ENCODE peak calls at places on chromosomes 13 and 19, in five cellular contexts. V is cardiac muscle cell, S is tibial artery, F is right atrium auricular region, I is lung. D is an unnamed sample.
A peak's percentile ranks its signal among the peaks of the same experiment; 100 is the strongest.

GRCh38 chr13:63435668-63436275 is 2020.1 kb upstream of the PCDH20 start:
- DNase-seq in V (peak; percentile 97), S (no peak), F (no peak), I (no peak), D (no peak)

GRCh38 chr13:51832471-51833152 is 12.4 kb downstream of the TMEM272 start:
- DNase-seq in V (peak; percentile 63), S (no peak), F (peak; percentile 59), I (no peak), D (no peak)

GRCh38 chr19:18414504-18415176 is 4.6 kb upstream of the SSBP4 start:
- DNase-seq in V (peak; percentile 46), S (peak; percentile 72), F (no peak), I (no peak), D (no peak)

GRCh38 chr19:35872180-35872579 is 3.8 kb downstream of the APLP1 start:
- DNase-seq in V (no peak), S (no peak), F (no peak), I (no peak), D (no peak)

GRCh38 chr19:590396-590745 is 690 bp downstream of the HCN2 start:
- DNase-seq in V (peak; percentile 56), S (no peak), F (no peak), I (no peak), D (no peak)

GRCh38 chr13:104592127-104592526 is 1525.9 kb upstream of the SLC10A2 start:
- DNase-seq in V (peak; percentile 48), S (no peak), F (no peak), I (no peak), D (no peak)

GRCh38 chr19:31356587-31357314 is 7.5 kb upstream of the TSHZ3 start:
- DNase-seq in V (no peak), S (no peak), F (no peak), I (no peak), D (no peak)

GRCh38 chr19:17560205-17560595 is 4.8 kb downstream of the COLGALT1 start:
- DNase-seq in V (peak; percentile 99), S (no peak), F (peak; percentile 81), I (peak; percentile 50), D (no peak)

GRCh38 chr19:11223208-11223607 is 16.2 kb upstream of the ANGPTL8 start:
- DNase-seq in V (no peak), S (no peak), F (no peak), I (no peak), D (no peak)

GRCh38 chr13:89554801-89555200 is 1792.7 kb upstream of the MIR17HG start:
- DNase-seq in V (no peak), S (no peak), F (no peak), I (no peak), D (no peak)

GRCh38 chr13:102651392-102651791 is 43.5 kb downstream of the METTL21C start:
- DNase-seq in V (peak; percentile 21), S (no peak), F (no peak), I (no peak), D (no peak)

GRCh38 chr19:3743486-3743885 is 18.0 kb downstream of the APBA3 start:
- DNase-seq in V (peak; percentile 21), S (no peak), F (no peak), I (no peak), D (no peak)

GRCh38 chr13:46613409-46614049 is 60.6 kb downstream of the LRCH1 start:
- DNase-seq in V (no peak), S (no peak), F (no peak), I (no peak), D (no peak)

GRCh38 chr13:75787249-75787940 is 151.3 kb downstream of the LMO7 start:
- DNase-seq in V (peak; percentile 50), S (no peak), F (no peak), I (no peak), D (no peak)
- H3K4me3 ChIP-seq in V (no peak overlapping the region), S (no peak overlapping the region), F (peak overlapping the region; percentile 2), I (no peak overlapping the region), D (no peak overlapping the region)

GRCh38 chr13:22761709-22762108 is 419.1 kb upstream of the SGCG start:
- DNase-seq in V (no peak), S (no peak), F (no peak), I (no peak), D (no peak)

GRCh38 chr13:22758245-22758644 is 422.5 kb upstream of the SGCG start:
- DNase-seq in V (no peak), S (no peak), F (no peak), I (no peak), D (no peak)

DNA sequence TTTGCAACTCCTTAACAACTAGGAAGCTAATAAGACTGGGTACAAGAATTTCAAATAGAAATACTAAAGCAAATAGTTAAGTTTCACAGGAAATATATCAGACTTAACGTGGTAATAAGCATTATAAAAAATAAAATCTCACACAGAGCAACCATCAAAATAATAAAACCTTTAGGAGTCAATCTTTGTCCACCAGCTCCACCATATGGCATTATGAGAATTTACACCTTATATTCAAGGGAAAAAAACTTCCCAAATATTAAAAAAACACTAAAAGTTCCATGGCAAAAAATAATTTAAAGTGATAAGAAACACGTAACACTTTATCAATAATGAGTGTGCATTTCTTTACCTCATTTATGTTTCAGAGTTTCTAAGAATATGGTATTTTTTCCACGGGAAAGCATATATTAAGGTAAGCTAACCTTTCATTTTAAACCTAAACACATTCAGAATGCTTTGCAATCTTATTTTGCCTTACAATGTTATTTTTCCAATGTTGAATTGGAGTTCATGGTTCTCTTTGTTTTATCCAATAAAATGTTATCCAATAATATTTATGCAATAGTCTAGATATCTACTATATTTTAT is 423.2 kb upstream of the SGCG start:
- DNase-seq in V (peak; percentile 28), S (no peak), F (no peak), I (no peak), D (no peak)
- TF ChIP-seq CTCF in V (peak; percentile 39), S (peak; percentile 39), F (peak; percentile 30), I (peak; percentile 2), D (peak; percentile 53)

GRCh38 chr13:113231306-113232207 is 22.1 kb downstream of the CUL4A start:
- DNase-seq in V (no peak), S (no peak), F (no peak), I (no peak), D (no peak)

GRCh38 chr13:113225515-113225914 is 16.1 kb downstream of the CUL4A start:
- DNase-seq in V (no peak), S (no peak), F (no peak), I (no peak), D (no peak)

GRCh38 chr13:113229791-113230190 is 20.4 kb downstream of the CUL4A start:
- DNase-seq in V (no peak), S (no peak), F (no peak), I (no peak), D (no peak)

GRCh38 chr13:113224486-113224885 is 15.1 kb downstream of the CUL4A start:
- DNase-seq in V (no peak), S (no peak), F (no peak), I (no peak), D (no peak)

DNA sequence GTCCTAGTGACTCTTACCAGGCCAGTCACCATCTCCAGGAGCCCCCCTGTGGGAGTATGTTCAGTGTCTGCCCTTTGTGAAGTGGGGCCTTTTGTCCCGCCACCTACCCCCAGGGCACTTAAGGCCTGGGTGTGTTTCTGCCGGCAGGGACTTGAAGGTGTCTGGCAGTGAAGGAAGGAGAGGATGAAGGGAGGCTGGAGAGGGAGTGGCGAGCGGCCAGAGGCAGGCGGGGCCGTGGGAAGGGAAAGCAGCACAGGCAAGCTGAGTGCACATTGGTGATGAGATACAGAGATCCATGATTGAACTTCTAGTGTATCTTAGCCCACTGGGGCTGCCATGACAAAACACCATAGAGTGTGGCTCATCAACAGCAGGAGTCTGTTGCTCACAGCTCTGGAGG is 17.5 kb downstream of the CUL4A start:
- DNase-seq in V (no peak), S (no peak), F (no peak), I (no peak), D (no peak)
- H3K27ac ChIP-seq in V (no peak overlapping the region), S (no peak overlapping the region), F (no peak overlapping the region), I (no peak overlapping the region), D (no peak overlapping the region)

GRCh38 chr19:48591021-48591420 is 15.5 kb upstream of the SPACA4 start:
- DNase-seq in V (peak; percentile 30), S (no peak), F (no peak), I (no peak), D (no peak)

GRCh38 chr19:48587387-48587786 is 19.2 kb upstream of the SPACA4 start:
- DNase-seq in V (no peak), S (no peak), F (no peak), I (no peak), D (no peak)

GRCh38 chr19:48588670-48589399 is 17.7 kb upstream of the SPACA4 start:
- DNase-seq in V (peak; percentile 88), S (peak; percentile 89), F (peak; percentile 88), I (peak; percentile 89), D (peak; percentile 88)
- H3K4me3 ChIP-seq in V (peak overlapping the region; percentile 19), S (peak overlapping the region; percentile 27), F (peak overlapping the region; percentile 29), I (no peak overlapping the region), D (peak overlapping the region; percentile 43)

DNA sequence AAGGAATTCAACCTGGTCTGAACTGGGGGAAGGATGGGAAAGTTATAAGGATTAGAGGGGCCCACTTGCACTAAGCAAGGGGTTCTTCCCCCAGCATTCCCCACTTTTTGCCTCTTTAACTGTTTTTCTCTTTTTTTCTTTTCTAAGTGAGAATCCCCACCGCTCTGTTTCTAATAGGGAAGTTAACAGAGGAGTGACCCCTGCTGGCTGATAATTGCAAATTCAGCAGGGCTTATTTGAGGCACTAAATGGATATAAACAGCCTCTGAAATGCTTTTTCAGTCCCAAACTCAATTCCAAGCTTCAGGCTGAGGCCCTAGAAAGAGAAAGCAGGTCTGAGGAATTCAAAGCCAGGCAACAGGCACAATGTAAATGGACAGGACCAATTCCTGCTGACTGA is 38.2 kb upstream of the CEACAM21 start:
- DNase-seq in V (peak; percentile 55), S (no peak), F (no peak), I (no peak), D (no peak)
- TF ChIP-seq CTCF in V (peak; percentile 65), S (no peak), F (no peak), I (peak; percentile 36), D (peak; percentile 21)

DNA sequence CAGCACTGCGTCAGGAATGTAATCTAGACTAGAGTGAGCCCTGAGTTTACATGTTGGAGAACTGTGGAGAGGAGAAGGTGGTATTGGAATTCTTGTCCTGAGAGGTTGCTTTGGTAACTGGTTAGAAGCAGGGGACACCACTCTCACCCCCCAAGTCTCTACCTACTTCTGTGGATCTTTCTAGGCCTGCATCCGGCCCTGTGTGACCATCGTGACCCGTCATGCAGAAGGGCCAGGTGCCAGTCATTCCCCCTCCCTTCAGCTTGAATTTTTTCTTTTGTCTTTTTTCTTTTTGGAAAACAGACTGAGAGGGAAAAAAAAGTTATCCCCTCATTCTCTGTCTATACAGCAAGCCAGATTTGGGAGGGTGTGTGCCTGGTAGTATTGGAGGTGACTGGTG is 31.8 kb downstream of the NFIX start:
- DNase-seq in V (no peak), S (no peak), F (no peak), I (no peak), D (no peak)
- H3K27ac ChIP-seq in V (no peak overlapping the region), S (peak overlapping the region; percentile 99), F (peak overlapping the region; percentile 98), I (no peak overlapping the region), D (peak overlapping the region; percentile 100)